ENCODE peak calls at places on chromosomes 1 and 21, in ten cellular contexts. One of them, this sample, is unnamed.

GRCh38 chr1:159862557-159862956 is at the start of gene VSIG8:
- DNase-seq in esophagus muscularis mucosa: no peak
- DNase-seq in transverse colon: no peak
- DNase-seq in endothelial cell of umbilical vein: no peak
- DNase-seq in GM23338: no peak
- DNase-seq in K562: no peak
- DNase-seq in SK-N-SH: no peak
- DNase-seq in sigmoid colon: no peak
- DNase-seq in upper lobe of left lung: no peak
- DNase-seq in stomach: no peak
- DNase-seq in this sample: no peak

GRCh38 chr1:87682565-87682964 is 353.9 kb downstream of the LMO4 start:
- DNase-seq in stomach: no peak
- DNase-seq in K562: no peak
- DNase-seq in endothelial cell of umbilical vein: no peak
- DNase-seq in GM23338: peak; percentile 31
- DNase-seq in esophagus muscularis mucosa: no peak
- DNase-seq in sigmoid colon: no peak
- DNase-seq in transverse colon: no peak
- DNase-seq in SK-N-SH: no peak
- DNase-seq in upper lobe of left lung: no peak
- DNase-seq in this sample: no peak

GRCh38 chr1:229336345-229336744 is 6.5 kb downstream of the CCSAP start:
- DNase-seq in K562: no peak
- DNase-seq in SK-N-SH: peak; percentile 55
- DNase-seq in sigmoid colon: no peak
- DNase-seq in stomach: no peak
- DNase-seq in transverse colon: no peak
- DNase-seq in upper lobe of left lung: no peak
- DNase-seq in esophagus muscularis mucosa: no peak
- DNase-seq in endothelial cell of umbilical vein: no peak
- DNase-seq in GM23338: no peak
- DNase-seq in this sample: no peak

GRCh38 chr1:185017338-185017737 is 28.0 kb upstream of the RNF2 start:
- DNase-seq in endothelial cell of umbilical vein: peak; percentile 47
- DNase-seq in SK-N-SH: no peak
- DNase-seq in upper lobe of left lung: no peak
- DNase-seq in esophagus muscularis mucosa: no peak
- DNase-seq in sigmoid colon: no peak
- DNase-seq in GM23338: no peak
- DNase-seq in K562: peak; percentile 48
- DNase-seq in transverse colon: no peak
- DNase-seq in stomach: no peak
- DNase-seq in this sample: peak; percentile 35

GRCh38 chr1:1021010-1021845 is 1.3 kb downstream of the AGRN start:
- DNase-seq in K562: peak; percentile 89
- DNase-seq in stomach: peak; percentile 80
- DNase-seq in endothelial cell of umbilical vein: peak; percentile 46
- DNase-seq in transverse colon: peak; percentile 75
- DNase-seq in sigmoid colon: peak; percentile 83
- DNase-seq in esophagus muscularis mucosa: no peak
- DNase-seq in upper lobe of left lung: peak; percentile 84
- DNase-seq in SK-N-SH: peak; percentile 75
- DNase-seq in GM23338: peak; percentile 41
- DNase-seq in this sample: no peak

GRCh38 chr1:206467915-206468314 is 2.4 kb upstream of the IKBKE start:
- DNase-seq in stomach: peak; percentile 50
- DNase-seq in endothelial cell of umbilical vein: no peak
- DNase-seq in transverse colon: peak; percentile 37
- DNase-seq in GM23338: no peak
- DNase-seq in upper lobe of left lung: peak; percentile 82
- DNase-seq in K562: no peak
- DNase-seq in SK-N-SH: no peak
- DNase-seq in esophagus muscularis mucosa: no peak
- DNase-seq in sigmoid colon: peak; percentile 83
- DNase-seq in this sample: peak; percentile 98

GRCh38 chr1:89358287-89358893 is 5.5 kb upstream of the GBP6 start:
- DNase-seq in SK-N-SH: peak; percentile 57
- DNase-seq in sigmoid colon: peak; percentile 83
- DNase-seq in endothelial cell of umbilical vein: peak; percentile 62
- DNase-seq in GM23338: peak; percentile 92
- DNase-seq in transverse colon: peak; percentile 84
- DNase-seq in upper lobe of left lung: no peak
- DNase-seq in esophagus muscularis mucosa: no peak
- DNase-seq in K562: peak; percentile 74
- DNase-seq in stomach: peak; percentile 86
- DNase-seq in this sample: peak; percentile 21

GRCh38 chr1:232615401-232615800 is 14.5 kb downstream of the SIPA1L2 start:
- DNase-seq in esophagus muscularis mucosa: no peak
- DNase-seq in SK-N-SH: no peak
- DNase-seq in upper lobe of left lung: no peak
- DNase-seq in GM23338: no peak
- DNase-seq in transverse colon: no peak
- DNase-seq in sigmoid colon: no peak
- DNase-seq in endothelial cell of umbilical vein: no peak
- DNase-seq in stomach: no peak
- DNase-seq in K562: no peak
- DNase-seq in this sample: no peak

DNA sequence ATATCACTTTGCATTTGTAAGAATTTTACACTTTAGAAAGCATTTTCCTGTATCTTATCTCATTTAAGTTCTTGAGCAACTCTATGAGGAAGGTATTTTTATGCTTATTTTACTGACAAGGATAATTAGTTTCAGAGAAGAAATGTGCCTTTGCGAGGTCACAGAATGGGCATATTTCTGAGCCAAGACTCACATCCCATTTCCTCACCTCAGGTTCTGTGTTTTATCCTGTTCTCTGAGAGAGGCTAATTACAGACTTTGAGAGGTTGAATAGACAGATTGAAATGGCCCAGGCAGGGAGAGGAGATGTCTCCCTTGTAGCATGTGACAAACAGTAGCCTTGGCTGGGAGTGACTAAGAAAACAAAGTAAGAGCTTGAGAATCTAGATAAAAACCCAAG is 39.1 kb upstream of the ZC3H11B start:
- DNase-seq in upper lobe of left lung: no peak
- DNase-seq in esophagus muscularis mucosa: no peak
- DNase-seq in K562: no peak
- DNase-seq in SK-N-SH: no peak
- DNase-seq in GM23338: no peak
- DNase-seq in transverse colon: no peak
- DNase-seq in stomach: no peak
- DNase-seq in endothelial cell of umbilical vein: no peak
- DNase-seq in sigmoid colon: no peak
- DNase-seq in this sample: no peak
- H3K4me3 ChIP-seq in upper lobe of left lung: no peak overlapping the region
- H3K4me3 ChIP-seq in esophagus muscularis mucosa: no peak overlapping the region
- H3K4me3 ChIP-seq in K562: no peak overlapping the region
- H3K4me3 ChIP-seq in SK-N-SH: no peak overlapping the region
- H3K4me3 ChIP-seq in GM23338: no peak overlapping the region
- H3K4me3 ChIP-seq in transverse colon: no peak overlapping the region
- H3K4me3 ChIP-seq in stomach: no peak overlapping the region
- H3K4me3 ChIP-seq in endothelial cell of umbilical vein: no peak overlapping the region
- H3K4me3 ChIP-seq in sigmoid colon: no peak overlapping the region
- H3K4me3 ChIP-seq in this sample: no peak overlapping the region

DNA sequence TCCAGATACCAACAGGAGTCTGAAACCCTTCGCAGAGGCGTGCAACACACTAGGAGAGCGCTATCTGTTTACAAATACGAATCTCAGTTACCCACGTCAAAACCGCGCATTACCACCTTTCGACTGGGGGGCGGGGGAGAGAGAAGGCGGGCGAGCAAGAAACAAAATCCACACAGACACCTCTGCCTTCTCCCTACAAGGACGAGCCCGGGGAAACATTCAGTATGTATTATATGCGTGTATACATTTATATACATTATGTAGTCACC is 722 bp downstream of the TUT4 start:
- DNase-seq in transverse colon: peak; percentile 65
- DNase-seq in endothelial cell of umbilical vein: no peak
- DNase-seq in K562: peak; percentile 76
- DNase-seq in esophagus muscularis mucosa: no peak
- DNase-seq in upper lobe of left lung: no peak
- DNase-seq in SK-N-SH: peak; percentile 35
- DNase-seq in stomach: peak; percentile 56
- DNase-seq in sigmoid colon: peak; percentile 69
- DNase-seq in GM23338: peak; percentile 51
- DNase-seq in this sample: peak; percentile 60
- TF ChIP-seq POLR2AphosphoS5 in transverse colon: peak; percentile 42
- TF ChIP-seq POLR2AphosphoS5 in endothelial cell of umbilical vein: no peak
- TF ChIP-seq POLR2AphosphoS5 in K562: no peak
- TF ChIP-seq POLR2AphosphoS5 in esophagus muscularis mucosa: peak; percentile 31
- TF ChIP-seq POLR2AphosphoS5 in upper lobe of left lung: peak; percentile 5
- TF ChIP-seq POLR2AphosphoS5 in SK-N-SH: no peak
- TF ChIP-seq POLR2AphosphoS5 in stomach: peak; percentile 19
- TF ChIP-seq POLR2AphosphoS5 in sigmoid colon: no peak
- TF ChIP-seq POLR2AphosphoS5 in GM23338: no peak
- TF ChIP-seq POLR2AphosphoS5 in this sample: no peak

GRCh38 chr1:25698252-25698651 is 81.7 kb downstream of the MAN1C1 start:
- DNase-seq in sigmoid colon: no peak
- DNase-seq in transverse colon: no peak
- DNase-seq in upper lobe of left lung: no peak
- DNase-seq in K562: no peak
- DNase-seq in GM23338: no peak
- DNase-seq in esophagus muscularis mucosa: no peak
- DNase-seq in SK-N-SH: no peak
- DNase-seq in stomach: no peak
- DNase-seq in endothelial cell of umbilical vein: no peak
- DNase-seq in this sample: no peak
- H3K4me3 ChIP-seq in sigmoid colon: no peak overlapping the region
- H3K4me3 ChIP-seq in transverse colon: no peak overlapping the region
- H3K4me3 ChIP-seq in upper lobe of left lung: no peak overlapping the region
- H3K4me3 ChIP-seq in K562: no peak overlapping the region
- H3K4me3 ChIP-seq in GM23338: no peak overlapping the region
- H3K4me3 ChIP-seq in esophagus muscularis mucosa: no peak overlapping the region
- H3K4me3 ChIP-seq in SK-N-SH: no peak overlapping the region
- H3K4me3 ChIP-seq in stomach: no peak overlapping the region
- H3K4me3 ChIP-seq in endothelial cell of umbilical vein: no peak overlapping the region
- H3K4me3 ChIP-seq in this sample: no peak overlapping the region

DNA sequence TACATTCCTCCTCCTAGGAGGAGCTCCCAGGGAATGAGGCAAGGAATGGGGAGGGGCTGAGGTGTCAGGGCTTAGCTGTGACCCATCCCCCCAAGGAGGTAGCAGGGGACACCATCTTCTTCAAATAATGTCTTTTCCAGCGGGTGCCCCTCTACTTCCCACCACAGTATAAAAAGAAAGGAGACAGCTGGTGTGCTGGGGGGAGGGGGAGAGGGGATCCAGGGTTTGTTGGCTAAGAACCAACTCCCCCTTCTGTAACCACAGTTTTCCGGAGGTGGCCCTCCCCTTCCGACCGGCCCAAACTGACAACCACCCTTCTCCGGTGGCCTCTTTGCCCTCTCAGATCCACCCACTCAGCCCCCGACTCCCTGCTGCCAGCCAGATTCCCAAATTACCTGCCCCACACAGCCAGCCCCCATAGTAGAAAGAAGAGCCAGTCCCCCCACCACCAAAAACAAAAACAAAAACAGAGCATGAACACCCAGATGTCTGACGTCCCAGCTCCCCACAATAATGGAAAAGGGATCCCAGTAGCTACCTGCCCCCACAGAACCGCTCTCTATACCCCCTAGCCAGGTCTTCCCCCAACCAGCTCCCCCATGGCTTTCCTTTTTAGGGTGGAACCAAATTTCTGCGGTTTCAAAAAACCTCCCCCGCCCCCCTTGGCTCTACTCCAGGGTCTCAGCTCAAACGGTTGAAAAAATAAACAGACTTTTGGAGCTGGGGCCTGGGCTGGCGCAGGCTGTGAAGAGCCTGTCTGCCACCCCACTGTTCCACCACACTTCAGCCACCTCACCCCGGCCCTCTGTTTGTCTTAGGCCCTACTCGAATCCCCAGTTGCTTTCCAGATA is 2.1 kb downstream of the ARHGEF2 start:
- DNase-seq in upper lobe of left lung: no peak
- DNase-seq in K562: peak; percentile 85
- DNase-seq in endothelial cell of umbilical vein: no peak
- DNase-seq in GM23338: peak; percentile 88
- DNase-seq in transverse colon: peak; percentile 73
- DNase-seq in stomach: peak; percentile 59
- DNase-seq in SK-N-SH: peak; percentile 61
- DNase-seq in esophagus muscularis mucosa: no peak
- DNase-seq in sigmoid colon: peak; percentile 89
- DNase-seq in this sample: peak; percentile 62
- TF ChIP-seq POLR2AphosphoS5 in upper lobe of left lung: no peak
- TF ChIP-seq POLR2AphosphoS5 in K562: peak; percentile 33
- TF ChIP-seq POLR2AphosphoS5 in endothelial cell of umbilical vein: no peak
- TF ChIP-seq POLR2AphosphoS5 in GM23338: no peak
- TF ChIP-seq POLR2AphosphoS5 in transverse colon: no peak
- TF ChIP-seq POLR2AphosphoS5 in stomach: no peak
- TF ChIP-seq POLR2AphosphoS5 in SK-N-SH: no peak
- TF ChIP-seq POLR2AphosphoS5 in esophagus muscularis mucosa: no peak
- TF ChIP-seq POLR2AphosphoS5 in sigmoid colon: no peak
- TF ChIP-seq POLR2AphosphoS5 in this sample: peak; percentile 72

DNA sequence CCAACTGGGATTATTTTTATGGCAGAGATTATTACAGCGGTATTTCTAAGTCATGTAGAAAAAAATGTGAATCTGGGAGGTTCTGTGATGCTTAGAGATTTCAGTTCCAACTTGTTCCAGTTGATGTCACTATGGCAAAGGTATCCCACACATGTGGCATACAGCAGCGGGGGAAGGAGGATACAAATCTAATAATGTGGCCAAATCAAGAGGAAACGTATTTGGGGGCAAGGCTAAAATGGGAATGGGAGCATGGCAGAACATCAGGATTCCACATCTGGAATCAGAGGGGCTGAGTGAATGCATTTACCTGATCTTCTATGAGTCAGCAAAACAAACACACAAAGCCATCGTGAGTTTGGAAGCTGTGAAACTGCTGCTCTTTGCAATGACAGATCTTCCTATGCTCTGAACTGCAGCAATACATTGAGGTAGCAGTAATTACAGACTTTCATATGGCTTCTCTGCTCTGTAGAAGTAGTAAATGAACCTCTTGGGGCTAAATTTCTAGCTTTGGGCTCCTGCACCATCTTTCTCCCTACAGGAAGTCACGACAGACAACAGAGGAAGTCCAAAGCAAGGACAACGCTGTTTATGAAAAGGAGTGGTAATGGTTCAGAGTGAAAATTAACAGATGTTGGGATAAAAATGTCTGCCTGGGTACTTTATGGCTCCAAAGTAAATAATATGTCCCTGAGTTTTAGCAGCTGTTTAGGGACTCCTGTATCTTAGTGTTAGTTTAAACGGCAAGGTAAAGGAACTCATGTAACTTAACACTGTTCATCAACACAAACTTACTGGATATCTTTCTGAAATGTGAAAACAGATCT is 55.6 kb downstream of the GABPA start:
- DNase-seq in stomach: no peak
- DNase-seq in upper lobe of left lung: no peak
- DNase-seq in sigmoid colon: no peak
- DNase-seq in K562: peak; percentile 41
- DNase-seq in transverse colon: no peak
- DNase-seq in SK-N-SH: peak; percentile 52
- DNase-seq in esophagus muscularis mucosa: no peak
- DNase-seq in endothelial cell of umbilical vein: peak; percentile 63
- DNase-seq in GM23338: peak; percentile 52
- DNase-seq in this sample: peak; percentile 39
- H3K4me3 ChIP-seq in stomach: peak overlapping the region; percentile 20
- H3K4me3 ChIP-seq in upper lobe of left lung: peak overlapping the region; percentile 39
- H3K4me3 ChIP-seq in sigmoid colon: peak overlapping the region; percentile 12
- H3K4me3 ChIP-seq in K562: peak overlapping the region; percentile 2
- H3K4me3 ChIP-seq in transverse colon: peak overlapping the region; percentile 30
- H3K4me3 ChIP-seq in SK-N-SH: peak overlapping the region; percentile 50
- H3K4me3 ChIP-seq in esophagus muscularis mucosa: peak overlapping the region; percentile 49
- H3K4me3 ChIP-seq in endothelial cell of umbilical vein: no peak overlapping the region
- H3K4me3 ChIP-seq in GM23338: no peak overlapping the region
- H3K4me3 ChIP-seq in this sample: peak overlapping the region; percentile 15

This sample was measured in HL-60.